ENCODE peak calls at places on chromosome 14, in five cellular contexts. Y, X, V, E and U are unnamed samples.

GRCh38 chr14:77786148-77786547 is 13.8 kb upstream of the ADCK1 start:
- DNase-seq in Y (no peak), X (no peak), V (no peak), E (no peak), U (no peak)

GRCh38 chr14:66359500-66359899 is 126.7 kb upstream of the CCDC196 start:
- DNase-seq in Y (no peak), X (peak; percentile 49), V (no peak), E (peak; percentile 18), U (peak; percentile 77)

GRCh38 chr14:73463411-73463810 is 5.1 kb upstream of the NUMB start:
- DNase-seq in Y (peak; percentile 46), X (no peak), V (no peak), E (peak; percentile 20), U (no peak)

GRCh38 chr14:70660967-70661871 is 19.5 kb downstream of the TTC9 start:
- DNase-seq in Y (no peak), X (no peak), V (no peak), E (no peak), U (no peak)

GRCh38 chr14:61430066-61430757 is 108.8 kb downstream of the PRKCH start:
- DNase-seq in Y (no peak), X (no peak), V (no peak), E (no peak), U (peak; percentile 60)

GRCh38 chr14:75422169-75422568 is 5.7 kb upstream of the JDP2 start:
- DNase-seq in Y (peak; percentile 50), X (no peak), V (no peak), E (no peak), U (no peak)

GRCh38 chr14:35164849-35165248 is 42.5 kb downstream of the PRORP start:
- DNase-seq in Y (no peak), X (no peak), V (no peak), E (no peak), U (no peak)

GRCh38 chr14:85813040-85813439 is 283.1 kb downstream of the FLRT2 start:
- DNase-seq in Y (no peak), X (no peak), V (no peak), E (no peak), U (no peak)

GRCh38 chr14:104724981-104725771 is 1.1 kb downstream of the ADSS1 start:
- DNase-seq in Y (no peak), X (no peak), V (no peak), E (no peak), U (no peak)